ENCODE peak calls at places on chromosomes 16 and 17, in ten cellular contexts. I is astrocyte, L is neural progenitor cell, O is kidney, U is H9, W is right lobe of liver, S is PC-9, N is left ventricle myocardium inferior, G is breast epithelium, Y is ovary. B is an unnamed sample.

GRCh38 chr17:29180051-29180787 is at the start of gene MYO18A:
- DNase-seq in I (peak; percentile 45), L (peak; percentile 94), O (peak; percentile 92), U (peak; percentile 88), W (peak; percentile 82), S (peak; percentile 79), N (peak; percentile 80), G (peak; percentile 74), Y (peak; percentile 78), B (peak; percentile 91)

GRCh38 chr16:67082891-67083290 is 26.9 kb upstream of the PHAF1 start:
- DNase-seq in I (no peak), L (no peak), O (no peak), U (no peak), W (no peak), S (no peak), N (no peak), G (no peak), Y (no peak), B (no peak)

GRCh38 chr17:41417576-41418015 is 6.8 kb downstream of the KRT37 start:
- DNase-seq in I (no peak), L (peak; percentile 35), O (no peak), U (peak; percentile 88), W (no peak), S (peak; percentile 69), N (no peak), G (no peak), Y (no peak), B (peak; percentile 53)

GRCh38 chr17:35087731-35088646 is 24.5 kb upstream of the RFFL start:
- DNase-seq in I (no peak), L (no peak), O (peak; percentile 84), U (no peak), W (peak; percentile 71), S (peak; percentile 31), N (peak; percentile 46), G (peak; percentile 56), Y (no peak), B (no peak)

GRCh38 chr17:8421571-8421970 is 14.1 kb upstream of the NDEL1 start:
- DNase-seq in I (no peak), L (no peak), O (no peak), U (no peak), W (peak; percentile 41), S (no peak), N (no peak), G (no peak), Y (no peak), B (no peak)

GRCh38 chr16:50371936-50372595 is 3.3 kb upstream of the BRD7 start:
- DNase-seq in I (no peak), L (peak; percentile 66), O (no peak), U (no peak), W (no peak), S (no peak), N (no peak), G (no peak), Y (peak; percentile 28), B (no peak)

GRCh38 chr17:45580914-45581313 is 90.4 kb upstream of the PLEKHM1 start:
- DNase-seq in I (no peak), L (no peak), O (no peak), U (no peak), W (no peak), S (no peak), N (no peak), G (no peak), Y (no peak), B (peak; percentile 50)

GRCh38 chr17:47882247-47882646 is 13.8 kb upstream of the SP2 start:
- DNase-seq in I (no peak), L (no peak), O (no peak), U (no peak), W (no peak), S (peak; percentile 50), N (no peak), G (no peak), Y (no peak), B (no peak)

GRCh38 chr17:4937553-4937952 is 2.3 kb downstream of the SLC25A11 start:
- DNase-seq in I (no peak), L (no peak), O (no peak), U (peak; percentile 24), W (no peak), S (no peak), N (no peak), G (no peak), Y (peak; percentile 16), B (no peak)

GRCh38 chr17:2250140-2251095 is 53.2 kb downstream of the SMG6 start:
- DNase-seq in I (peak; percentile 83), L (no peak), O (no peak), U (no peak), W (no peak), S (no peak), N (no peak), G (no peak), Y (no peak), B (no peak)

DNA sequence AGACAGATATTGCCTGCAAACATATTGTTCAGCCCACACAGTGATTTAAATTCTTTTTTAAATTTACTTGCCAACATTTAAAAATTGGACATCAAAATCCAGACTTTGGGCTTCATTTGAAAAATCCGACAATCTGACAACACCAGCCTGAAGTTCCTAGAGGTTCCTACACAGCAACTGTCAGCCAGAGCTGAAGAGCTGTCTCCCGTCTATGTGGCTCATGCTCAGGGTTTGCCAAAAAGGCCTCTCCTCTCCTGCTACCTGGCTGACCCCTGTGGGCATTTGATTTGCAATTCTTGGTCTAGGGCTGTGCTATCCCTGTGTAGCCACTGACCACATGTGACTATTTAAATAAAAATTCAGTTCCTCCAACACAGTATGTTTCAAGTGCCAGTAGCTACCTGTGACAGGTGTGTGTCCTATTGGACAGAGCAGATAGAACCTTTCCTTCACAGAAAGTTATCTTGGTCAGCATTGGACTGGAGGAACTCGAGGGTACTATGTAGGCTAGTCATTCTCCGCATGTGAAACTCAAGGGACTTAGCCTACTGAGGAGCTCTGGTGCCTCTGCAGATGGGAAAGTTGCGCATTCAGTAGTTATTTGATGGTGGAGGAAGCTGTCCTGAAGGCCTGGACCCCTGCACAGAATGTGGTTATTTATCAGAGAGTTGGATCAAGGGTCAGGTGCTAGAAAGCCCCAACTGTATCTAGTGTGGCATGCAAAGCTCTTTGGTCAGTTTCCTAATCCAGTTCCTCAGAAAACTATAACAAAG is 2.7 kb downstream of the LYRM1 start:
- DNase-seq in I (no peak), L (no peak), O (no peak), U (no peak), W (no peak), S (no peak), N (no peak), G (no peak), Y (no peak), B (no peak)
- H3K4me1 ChIP-seq in I (peaks cover 58% of the 10 kb centered on the region), L (peaks cover 32% of the 10 kb centered on the region), O (peaks cover 24% of the 10 kb centered on the region), U (no peaks in the 10 kb centered on the region), W (peaks cover 6% of the 10 kb centered on the region), S (peaks cover 77% of the 10 kb centered on the region), N (peaks cover 93% of the 10 kb centered on the region), G (peaks cover 28% of the 10 kb centered on the region), Y (peaks cover 16% of the 10 kb centered on the region), B (peaks cover 50% of the 10 kb centered on the region)

GRCh38 chr17:42675348-42675983 is 1.3 kb downstream of the PLEKHH3 start:
- DNase-seq in I (no peak), L (no peak), O (peak; percentile 72), U (peak; percentile 38), W (peak; percentile 76), S (no peak), N (peak; percentile 70), G (no peak), Y (no peak), B (no peak)
- H3K4me1 ChIP-seq in I (peaks cover 53% of the 10 kb centered on the region), L (peaks cover 37% of the 10 kb centered on the region), O (peaks cover 31% of the 10 kb centered on the region), U (peaks cover 3% of the 10 kb centered on the region), W (peaks cover 18% of the 10 kb centered on the region), S (peaks cover 43% of the 10 kb centered on the region), N (peaks cover 79% of the 10 kb centered on the region), G (peaks cover 28% of the 10 kb centered on the region), Y (peaks cover 18% of the 10 kb centered on the region), B (peaks cover 54% of the 10 kb centered on the region)

DNA sequence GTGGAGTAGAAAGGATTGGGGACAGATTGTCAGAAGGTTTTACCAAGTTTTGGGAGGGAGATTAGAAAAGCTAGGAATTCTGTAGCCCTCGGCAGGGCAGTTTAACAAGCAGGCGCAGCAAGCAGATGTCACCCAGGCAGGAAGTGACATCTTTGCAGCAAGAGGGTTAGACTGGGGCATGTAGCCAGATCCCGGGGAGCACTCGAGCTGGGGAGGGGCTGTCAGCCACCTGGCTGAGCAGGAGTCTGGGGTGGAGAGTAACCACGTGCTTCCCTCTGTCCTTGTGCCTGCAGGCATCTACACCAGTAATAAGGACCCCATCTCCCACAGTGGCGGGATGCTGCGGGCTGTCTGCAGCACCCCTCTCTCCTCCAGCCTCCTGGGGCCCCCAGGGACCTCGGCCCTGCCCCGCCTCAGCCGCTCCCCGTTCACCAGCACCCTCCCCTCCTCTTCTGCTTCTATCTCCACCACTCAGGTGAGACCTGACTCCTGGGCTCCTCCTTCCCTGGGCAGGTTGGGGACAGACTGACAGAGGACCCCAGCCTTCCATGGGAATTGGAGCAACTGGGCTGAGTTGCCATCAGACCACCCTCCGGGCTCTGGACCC is 12.2 kb downstream of the MLLT6 start:
- DNase-seq in I (no peak), L (no peak), O (no peak), U (no peak), W (no peak), S (no peak), N (no peak), G (no peak), Y (no peak), B (no peak)
- H3K4me1 ChIP-seq in I (no peaks in the 10 kb centered on the region), L (peaks cover 19% of the 10 kb centered on the region), O (no peaks in the 10 kb centered on the region), U (peaks cover 3% of the 10 kb centered on the region), W (no peaks in the 10 kb centered on the region), S (no peaks in the 10 kb centered on the region), N (peaks cover 13% of the 10 kb centered on the region), G (no peaks in the 10 kb centered on the region), Y (no peaks in the 10 kb centered on the region), B (no peaks in the 10 kb centered on the region)

DNA sequence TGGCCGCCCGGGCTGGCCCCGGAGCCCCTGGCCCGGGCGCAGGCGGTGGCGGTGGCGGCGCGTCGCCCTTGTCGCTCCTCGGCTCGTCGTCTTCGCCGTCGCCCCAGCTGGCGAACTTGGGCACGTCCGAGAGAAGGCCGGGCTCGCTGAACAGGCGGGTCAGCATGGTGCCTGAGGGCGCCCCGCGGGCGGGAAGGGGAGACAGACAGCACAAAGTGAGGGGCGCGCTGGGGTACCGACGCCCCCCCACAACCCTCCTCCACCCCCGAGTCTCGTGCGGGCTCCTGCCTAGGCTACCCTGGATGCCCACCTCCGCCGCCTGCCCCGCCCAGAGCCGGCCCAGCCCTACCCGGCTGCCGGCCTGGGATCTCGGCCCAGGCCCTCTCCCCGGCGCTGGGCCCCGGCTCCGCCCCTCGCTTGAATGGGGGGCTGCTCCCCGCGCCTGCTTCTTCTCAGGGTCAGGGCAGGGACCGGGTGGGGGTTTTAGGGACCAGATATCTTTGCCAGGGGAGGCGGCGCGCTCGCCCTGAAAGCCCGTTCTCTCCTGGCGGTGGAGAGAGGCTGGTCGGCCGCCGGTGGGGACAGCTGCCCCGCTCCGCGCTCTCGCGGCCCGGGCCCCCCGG is 1.2 kb downstream of the NEUROD2 start:
- DNase-seq in I (no peak), L (peak; percentile 61), O (no peak), U (peak; percentile 71), W (no peak), S (no peak), N (no peak), G (no peak), Y (no peak), B (no peak)
- H3K4me1 ChIP-seq in I (no peaks in the 10 kb centered on the region), L (peaks cover 23% of the 10 kb centered on the region), O (peaks cover 11% of the 10 kb centered on the region), U (no peaks in the 10 kb centered on the region), W (no peaks in the 10 kb centered on the region), S (no peaks in the 10 kb centered on the region), N (peaks cover 41% of the 10 kb centered on the region), G (peaks cover 25% of the 10 kb centered on the region), Y (peaks cover 5% of the 10 kb centered on the region), B (peaks cover 32% of the 10 kb centered on the region)

B was measured in Karpas-422.